ENCODE peak calls at places on chromosomes 2 and 18, in five cellular contexts. D, T, Q, H and L are unnamed samples.

GRCh38 chr2:73291461-73292315 is 1.7 kb downstream of the EGR4 start:
- DNase-seq in H (no peak), D (no peak), Q (no peak), T (no peak), L (no peak)

GRCh38 chr18:55395811-55396210 is 192.2 kb downstream of the TCF4 start:
- DNase-seq in Q (no peak), D (no peak), H (no peak), T (no peak), L (no peak)

GRCh38 chr2:232872826-232873225 is 2.8 kb downstream of the SNORC start:
- DNase-seq in D (no peak), H (no peak), Q (no peak), T (no peak), L (no peak)

GRCh38 chr2:12430036-12430795 is 286.5 kb upstream of the TRIB2 start:
- DNase-seq in D (no peak), T (no peak), H (peak; percentile 56), Q (peak; percentile 64), L (peak; percentile 74)

GRCh38 chr18:50457639-50458038 is 82.8 kb downstream of the SKA1 start:
- DNase-seq in T (no peak), Q (no peak), H (no peak), D (no peak), L (no peak)

GRCh38 chr2:16933355-16933754 is 267.7 kb upstream of the CYRIA start:
- DNase-seq in D (no peak), Q (no peak), T (no peak), H (no peak), L (no peak)

GRCh38 chr2:151757861-151758260 is 23.6 kb upstream of the NEB start:
- DNase-seq in T (no peak), H (no peak), D (no peak), Q (no peak), L (no peak)

GRCh38 chr2:115999039-115999438 is 1556.6 kb downstream of the DPP10 start:
- DNase-seq in Q (no peak), H (no peak), D (no peak), T (no peak), L (no peak)

GRCh38 chr18:77766421-77766820 is 516.8 kb downstream of the GALR1 start:
- DNase-seq in Q (no peak), D (no peak), T (no peak), H (no peak), L (no peak)

GRCh38 chr2:39547811-39548719 is 111.0 kb upstream of the MAP4K3 start:
- DNase-seq in T (no peak), H (peak; percentile 91), Q (peak; percentile 75), D (no peak), L (peak; percentile 55)

GRCh38 chr2:179272406-179273192 is 8.0 kb upstream of the SESTD1 start:
- DNase-seq in D (no peak), T (no peak), Q (peak; percentile 27), H (peak; percentile 37), L (peak; percentile 75)

GRCh38 chr18:35703043-35703688 is 121.6 kb downstream of the GALNT1 start:
- DNase-seq in Q (peak; percentile 23), T (no peak), H (peak; percentile 66), D (no peak), L (peak; percentile 46)

GRCh38 chr2:182858671-182859070 is 7.8 kb downstream of the FRZB start:
- DNase-seq in D (no peak), Q (peak; percentile 81), H (peak; percentile 74), T (no peak), L (peak; percentile 11)

GRCh38 chr2:69781321-69782248 is 39.7 kb downstream of the ANXA4 start:
- DNase-seq in T (no peak), D (no peak), Q (no peak), H (no peak), L (peak; percentile 19)

GRCh38 chr2:88735853-88736252 is 44.4 kb downstream of the RPIA start:
- DNase-seq in H (peak; percentile 49), Q (no peak), D (no peak), T (no peak), L (peak; percentile 67)